ENCODE peak calls at places on chromosome 15, in six cellular contexts. One of them, this sample, is unnamed.
A peak's percentile ranks its signal among the peaks of the same experiment; 100 is the strongest.

GRCh38 chr15:68352401-68353062 is 75.0 kb downstream of the FEM1B start:
- DNase-seq in iPS DF 6.9: no peak
- DNase-seq in mucosa of descending colon: peak; percentile 28
- DNase-seq in WTC11: no peak
- DNase-seq in GM03348: peak; percentile 88
- DNase-seq in sciatic nerve: no peak
- DNase-seq in this sample: no peak

GRCh38 chr15:43135351-43135750 is 2.0 kb downstream of the TMEM62 start:
- DNase-seq in mucosa of descending colon: no peak
- DNase-seq in sciatic nerve: no peak
- DNase-seq in iPS DF 6.9: no peak
- DNase-seq in WTC11: no peak
- DNase-seq in GM03348: no peak
- DNase-seq in this sample: no peak

GRCh38 chr15:83206971-83207621 is 527 bp downstream of the HDGFL3 start:
- DNase-seq in sciatic nerve: peak; percentile 66
- DNase-seq in iPS DF 6.9: no peak
- DNase-seq in WTC11: peak; percentile 57
- DNase-seq in GM03348: peak; percentile 81
- DNase-seq in mucosa of descending colon: peak; percentile 35
- DNase-seq in this sample: peak; percentile 79

GRCh38 chr15:69060744-69061143 is 46.2 kb downstream of the NOX5 start:
- DNase-seq in mucosa of descending colon: no peak
- DNase-seq in sciatic nerve: no peak
- DNase-seq in GM03348: no peak
- DNase-seq in WTC11: no peak
- DNase-seq in iPS DF 6.9: no peak
- DNase-seq in this sample: no peak

GRCh38 chr15:97745481-97746071 is 214.9 kb upstream of the ARRDC4 start:
- DNase-seq in sciatic nerve: no peak
- DNase-seq in WTC11: peak; percentile 62
- DNase-seq in iPS DF 6.9: peak; percentile 43
- DNase-seq in GM03348: no peak
- DNase-seq in mucosa of descending colon: peak; percentile 89
- DNase-seq in this sample: peak; percentile 51

GRCh38 chr15:59222106-59222505 is 15.5 kb downstream of the LDHAL6B start:
- DNase-seq in WTC11: no peak
- DNase-seq in GM03348: peak; percentile 87
- DNase-seq in mucosa of descending colon: no peak
- DNase-seq in sciatic nerve: no peak
- DNase-seq in iPS DF 6.9: no peak
- DNase-seq in this sample: no peak

GRCh38 chr15:95051881-95052280 is 820.5 kb downstream of the MCTP2 start:
- DNase-seq in iPS DF 6.9: no peak
- DNase-seq in mucosa of descending colon: no peak
- DNase-seq in WTC11: no peak
- DNase-seq in GM03348: no peak
- DNase-seq in sciatic nerve: no peak
- DNase-seq in this sample: no peak

GRCh38 chr15:66101715-66102395 is 151.7 kb downstream of the MEGF11 start:
- DNase-seq in GM03348: no peak
- DNase-seq in iPS DF 6.9: no peak
- DNase-seq in mucosa of descending colon: no peak
- DNase-seq in sciatic nerve: no peak
- DNase-seq in WTC11: peak; percentile 27
- DNase-seq in this sample: no peak

GRCh38 chr15:99142562-99142961 is 37.7 kb downstream of the SYNM start:
- DNase-seq in WTC11: no peak
- DNase-seq in GM03348: no peak
- DNase-seq in iPS DF 6.9: no peak
- DNase-seq in sciatic nerve: no peak
- DNase-seq in mucosa of descending colon: no peak
- DNase-seq in this sample: no peak

GRCh38 chr15:101440846-101441590 is 48.5 kb downstream of the PCSK6 start:
- DNase-seq in WTC11: no peak
- DNase-seq in sciatic nerve: no peak
- DNase-seq in mucosa of descending colon: no peak
- DNase-seq in iPS DF 6.9: no peak
- DNase-seq in GM03348: no peak
- DNase-seq in this sample: no peak

GRCh38 chr15:40906947-40907802 is 12.9 kb downstream of the VPS18 start:
- DNase-seq in iPS DF 6.9: no peak
- DNase-seq in sciatic nerve: no peak
- DNase-seq in WTC11: no peak
- DNase-seq in GM03348: no peak
- DNase-seq in mucosa of descending colon: peak; percentile 77
- DNase-seq in this sample: no peak

GRCh38 chr15:68371160-68371559 is 60.8 kb downstream of the ITGA11 start:
- DNase-seq in iPS DF 6.9: no peak
- DNase-seq in WTC11: no peak
- DNase-seq in sciatic nerve: peak; percentile 35
- DNase-seq in mucosa of descending colon: no peak
- DNase-seq in GM03348: no peak
- DNase-seq in this sample: no peak

GRCh38 chr15:61228025-61228901 is 839 bp downstream of the RORA start:
- DNase-seq in mucosa of descending colon: peak; percentile 15
- DNase-seq in GM03348: peak; percentile 42
- DNase-seq in sciatic nerve: no peak
- DNase-seq in iPS DF 6.9: no peak
- DNase-seq in WTC11: peak; percentile 38
- DNase-seq in this sample: peak; percentile 44

GRCh38 chr15:76866008-76866407 is 39.1 kb downstream of the SCAPER start:
- DNase-seq in mucosa of descending colon: no peak
- DNase-seq in GM03348: no peak
- DNase-seq in iPS DF 6.9: no peak
- DNase-seq in WTC11: no peak
- DNase-seq in sciatic nerve: no peak
- DNase-seq in this sample: no peak

GRCh38 chr15:69451951-69452701 is 492 bp upstream of the RPLP1 start:
- DNase-seq in WTC11: no peak
- DNase-seq in mucosa of descending colon: peak; percentile 41
- DNase-seq in GM03348: peak; percentile 20
- DNase-seq in sciatic nerve: peak; percentile 75
- DNase-seq in iPS DF 6.9: no peak
- DNase-seq in this sample: no peak

GRCh38 chr15:91021516-91022074 is 799 bp downstream of the VPS33B start:
- DNase-seq in iPS DF 6.9: no peak
- DNase-seq in WTC11: no peak
- DNase-seq in mucosa of descending colon: no peak
- DNase-seq in GM03348: peak; percentile 25
- DNase-seq in sciatic nerve: no peak
- DNase-seq in this sample: peak; percentile 22

This sample was measured in glutamatergic neuron.